ENCODE peak calls at places on chromosomes 5 and 9, in five cellular contexts. One of them, this sample, is unnamed.
A peak's percentile ranks its signal among the peaks of the same experiment; 100 is the strongest.

GRCh38 chr9:93665128-93665565 is 88.8 kb downstream of the PHF2 start:
- DNase-seq in iPS-NIHi11: no peak
- DNase-seq in CD4-positive, alpha-beta T cell: no peak
- DNase-seq in NCI-H524: no peak
- DNase-seq in NT2/D1: no peak
- DNase-seq in this sample: no peak

GRCh38 chr9:136156216-136157120 is 37.8 kb upstream of the TMEM250 start:
- DNase-seq in iPS-NIHi11: no peak
- DNase-seq in CD4-positive, alpha-beta T cell: no peak
- DNase-seq in NCI-H524: no peak
- DNase-seq in NT2/D1: no peak
- DNase-seq in this sample: no peak

GRCh38 chr5:17157294-17157693 is 60.1 kb upstream of the BASP1 start:
- DNase-seq in iPS-NIHi11: no peak
- DNase-seq in CD4-positive, alpha-beta T cell: no peak
- DNase-seq in NCI-H524: no peak
- DNase-seq in NT2/D1: no peak
- DNase-seq in this sample: no peak

GRCh38 chr9:19732570-19732969 is 56.3 kb downstream of the SLC24A2 start:
- DNase-seq in iPS-NIHi11: no peak
- DNase-seq in CD4-positive, alpha-beta T cell: no peak
- DNase-seq in NCI-H524: peak; percentile 64
- DNase-seq in NT2/D1: no peak
- DNase-seq in this sample: no peak

GRCh38 chr5:79886940-79887339 is 104.1 kb downstream of the MTX3 start:
- DNase-seq in iPS-NIHi11: no peak
- DNase-seq in CD4-positive, alpha-beta T cell: no peak
- DNase-seq in NCI-H524: peak; percentile 3
- DNase-seq in NT2/D1: no peak
- DNase-seq in this sample: no peak

GRCh38 chr9:9920425-9920824 is 692.4 kb downstream of the PTPRD start:
- DNase-seq in iPS-NIHi11: peak; percentile 13
- DNase-seq in CD4-positive, alpha-beta T cell: no peak
- DNase-seq in NCI-H524: no peak
- DNase-seq in NT2/D1: no peak
- DNase-seq in this sample: no peak

GRCh38 chr5:170633235-170634041 is 129.6 kb downstream of the KCNIP1 start:
- DNase-seq in iPS-NIHi11: peak; percentile 86
- DNase-seq in CD4-positive, alpha-beta T cell: no peak
- DNase-seq in NCI-H524: peak; percentile 61
- DNase-seq in NT2/D1: no peak
- DNase-seq in this sample: no peak

GRCh38 chr5:92884464-92884863 is 696.6 kb downstream of the NR2F1-AS1 start:
- DNase-seq in iPS-NIHi11: no peak
- DNase-seq in CD4-positive, alpha-beta T cell: no peak
- DNase-seq in NCI-H524: no peak
- DNase-seq in NT2/D1: no peak
- DNase-seq in this sample: no peak

GRCh38 chr9:72554221-72554641 is 32.8 kb downstream of the TMC1 start:
- DNase-seq in iPS-NIHi11: peak; percentile 17
- DNase-seq in CD4-positive, alpha-beta T cell: no peak
- DNase-seq in NCI-H524: no peak
- DNase-seq in NT2/D1: no peak
- DNase-seq in this sample: no peak

GRCh38 chr5:122789461-122790171 is 14.7 kb downstream of the SNX2 start:
- DNase-seq in iPS-NIHi11: no peak
- DNase-seq in CD4-positive, alpha-beta T cell: no peak
- DNase-seq in NCI-H524: no peak
- DNase-seq in NT2/D1: no peak
- DNase-seq in this sample: no peak

GRCh38 chr9:123358181-123358894 is 2.3 kb downstream of the CRB2 start:
- DNase-seq in iPS-NIHi11: no peak
- DNase-seq in CD4-positive, alpha-beta T cell: no peak
- DNase-seq in NCI-H524: no peak
- DNase-seq in NT2/D1: no peak
- DNase-seq in this sample: no peak

GRCh38 chr5:170986598-170986997 is 124.8 kb downstream of the RANBP17 start:
- DNase-seq in iPS-NIHi11: no peak
- DNase-seq in CD4-positive, alpha-beta T cell: no peak
- DNase-seq in NCI-H524: peak; percentile 6
- DNase-seq in NT2/D1: no peak
- DNase-seq in this sample: no peak

GRCh38 chr5:124706729-124707361 is 39.6 kb downstream of the ZNF608 start:
- DNase-seq in iPS-NIHi11: peak; percentile 23
- DNase-seq in CD4-positive, alpha-beta T cell: no peak
- DNase-seq in NCI-H524: peak; percentile 86
- DNase-seq in NT2/D1: no peak
- DNase-seq in this sample: no peak

GRCh38 chr5:56561-57290 is 35.2 kb upstream of the PLEKHG4B start:
- DNase-seq in iPS-NIHi11: peak; percentile 81
- DNase-seq in CD4-positive, alpha-beta T cell: no peak
- DNase-seq in NCI-H524: no peak
- DNase-seq in NT2/D1: peak; percentile 42
- DNase-seq in this sample: no peak

GRCh38 chr5:27868292-27868691 is 829.9 kb upstream of the CDH9 start:
- DNase-seq in iPS-NIHi11: no peak
- DNase-seq in CD4-positive, alpha-beta T cell: no peak
- DNase-seq in NCI-H524: no peak
- DNase-seq in NT2/D1: no peak
- DNase-seq in this sample: no peak

GRCh38 chr9:33239922-33240321 is at the start of gene SPINK4:
- DNase-seq in iPS-NIHi11: no peak
- DNase-seq in CD4-positive, alpha-beta T cell: no peak
- DNase-seq in NCI-H524: peak; percentile 71
- DNase-seq in NT2/D1: no peak
- DNase-seq in this sample: no peak

GRCh38 chr5:13378073-13378472 is 566.4 kb downstream of the DNAH5 start:
- DNase-seq in iPS-NIHi11: no peak
- DNase-seq in CD4-positive, alpha-beta T cell: no peak
- DNase-seq in NCI-H524: no peak
- DNase-seq in NT2/D1: no peak
- DNase-seq in this sample: no peak

GRCh38 chr5:154190652-154191304 is at the start of gene GALNT10:
- DNase-seq in iPS-NIHi11: peak; percentile 87
- DNase-seq in CD4-positive, alpha-beta T cell: peak; percentile 55
- DNase-seq in NCI-H524: no peak
- DNase-seq in NT2/D1: no peak
- DNase-seq in this sample: no peak

This sample was measured in CD14-positive monocyte.